ENCODE peak calls at places on chromosomes 5 and 9, in five cellular contexts. R is sigmoid colon, P is uterus, M is HFFc6, Y is upper lobe of right lung. E is an unnamed sample.

GRCh38 chr5:178429541-178430186 is 160.5 kb downstream of the COL23A1 start:
- DNase-seq in R (no peak), P (no peak), M (no peak), Y (no peak), E (peak)

GRCh38 chr9:128249558-128249913 is 26.3 kb downstream of the GOLGA2 start:
- DNase-seq in R (no peak), P (no peak), M (no peak), Y (no peak), E (no peak)

GRCh38 chr9:76181781-76182180 is 212.4 kb downstream of the RFK start:
- DNase-seq in R (no peak), P (no peak), M (no peak), Y (no peak), E (no peak)

GRCh38 chr5:73318308-73318719 is 130.3 kb downstream of the FOXD1 start:
- DNase-seq in R (no peak), P (no peak), M (no peak), Y (no peak), E (no peak)

GRCh38 chr5:140216468-140217074 is 41.6 kb downstream of the CYSTM1 start:
- DNase-seq in R (no peak), P (no peak), M (no peak), Y (no peak), E (no peak)

GRCh38 chr5:82334856-82335255 is 56.7 kb upstream of the RPS23 start:
- DNase-seq in R (no peak), P (no peak), M (peak), Y (no peak), E (no peak)

GRCh38 chr5:79694652-79695051 is 5.0 kb downstream of the CMYA5 start:
- DNase-seq in R (no peak), P (peak), M (no peak), Y (no peak), E (no peak)

GRCh38 chr5:1028481-1029269 is 20.1 kb downstream of the NKD2 start:
- DNase-seq in R (peak), P (no peak), M (no peak), Y (no peak), E (peak)

GRCh38 chr5:98104454-98105188 is 668.8 kb upstream of the RGMB start:
- DNase-seq in R (no peak), P (no peak), M (no peak), Y (no peak), E (no peak)

GRCh38 chr9:5025416-5025815 is 40.3 kb downstream of the JAK2 start:
- DNase-seq in R (no peak), P (no peak), M (no peak), Y (no peak), E (no peak)

GRCh38 chr5:163193886-163194285 is 243.5 kb upstream of the CCNG1 start:
- DNase-seq in R (no peak), P (no peak), M (no peak), Y (no peak), E (no peak)

GRCh38 chr5:56580864-56581263 is 234.5 kb upstream of the MAP3K1 start:
- DNase-seq in R (no peak), P (no peak), M (no peak), Y (no peak), E (no peak)

GRCh38 chr9:104858271-104858670 is 69.7 kb downstream of the ABCA1 start:
- DNase-seq in R (no peak), P (no peak), M (peak), Y (no peak), E (no peak)

GRCh38 chr9:114898741-114899140 is 31.6 kb downstream of the TNFSF8 start:
- DNase-seq in R (no peak), P (no peak), M (no peak), Y (no peak), E (no peak)

GRCh38 chr9:108809269-108809668 is 46.5 kb downstream of the ACTL7B start:
- DNase-seq in R (no peak), P (no peak), M (no peak), Y (no peak), E (no peak)

GRCh38 chr9:99076483-99077171 is 28.3 kb upstream of the TGFBR1 start:
- DNase-seq in R (peak), P (no peak), M (no peak), Y (no peak), E (no peak)

GRCh38 chr5:110809006-110809405 is 70.2 kb downstream of the SLC25A46 start:
- DNase-seq in R (no peak), P (no peak), M (no peak), Y (no peak), E (no peak)

GRCh38 chr9:32502459-32502858 is 23.5 kb downstream of the RIGI start:
- DNase-seq in R (no peak), P (no peak), M (peak), Y (no peak), E (no peak)

GRCh38 chr5:122532035-122532434 is 220.0 kb downstream of the SNCAIP start:
- DNase-seq in R (no peak), P (no peak), M (no peak), Y (no peak), E (no peak)

GRCh38 chr9:136587145-136587943 is 41.5 kb upstream of the NOTCH1 start:
- DNase-seq in R (peak), P (peak), M (no peak), Y (peak), E (peak)

GRCh38 chr5:15501057-15501791 is 1.2 kb downstream of the FBXL7 start:
- DNase-seq in R (peak), P (peak), M (peak), Y (peak), E (no peak)

GRCh38 chr9:82202808-82203207 is 214.2 kb downstream of the SPATA31D1 start:
- DNase-seq in R (no peak), P (no peak), M (peak), Y (no peak), E (no peak)

GRCh38 chr5:137695651-137696428 is 40.0 kb downstream of the KLHL3 start:
- DNase-seq in R (no peak), P (no peak), M (no peak), Y (no peak), E (no peak)

GRCh38 chr5:31733365-31733764 is 94.4 kb downstream of the PDZD2 start:
- DNase-seq in R (no peak), P (no peak), M (no peak), Y (no peak), E (no peak)

GRCh38 chr5:119274024-119274766 is 81.6 kb upstream of the TNFAIP8 start:
- DNase-seq in R (no peak), P (no peak), M (no peak), Y (no peak), E (no peak)

GRCh38 chr9:131660466-131661405 is 79.1 kb downstream of the RAPGEF1 start:
- DNase-seq in R (no peak), P (no peak), M (no peak), Y (no peak), E (no peak)

GRCh38 chr5:139194486-139194885 is 3.7 kb downstream of the SIL1 start:
- DNase-seq in R (no peak), P (no peak), M (no peak), Y (no peak), E (no peak)

GRCh38 chr5:122063836-122064235 is 14.2 kb downstream of the LOX start:
- DNase-seq in R (no peak), P (no peak), M (peak), Y (no peak), E (no peak)

GRCh38 chr5:172453986-172454354 is 355 bp downstream of the SH3PXD2B start:
- DNase-seq in R (peak), P (peak), M (no peak), Y (peak), E (peak)

GRCh38 chr5:163504091-163504931 is 1.1 kb upstream of the MAT2B start:
- DNase-seq in R (peak), P (peak), M (peak), Y (no peak), E (no peak)

GRCh38 chr9:121326130-121326838 is 43.8 kb downstream of the STOM start:
- DNase-seq in R (peak), P (peak), M (peak), Y (no peak), E (no peak)

GRCh38 chr5:113202904-113203716 is 226.5 kb downstream of the DCP2 start:
- DNase-seq in R (peak), P (no peak), M (no peak), Y (no peak), E (no peak)

GRCh38 chr5:6717687-6718086 is 4.5 kb downstream of the TENT4A start:
- DNase-seq in R (no peak), P (no peak), M (no peak), Y (peak), E (no peak)

GRCh38 chr5:154273028-154273617 is 82.6 kb downstream of the GALNT10 start:
- DNase-seq in R (peak), P (peak), M (peak), Y (no peak), E (no peak)

GRCh38 chr5:139389701-139390638 is at the start of gene MZB1:
- DNase-seq in R (no peak), P (no peak), M (no peak), Y (no peak), E (no peak)

GRCh38 chr9:129841071-129841470 is 5.8 kb downstream of the USP20 start:
- DNase-seq in R (no peak), P (no peak), M (no peak), Y (no peak), E (no peak)
- TF ChIP-seq CTCF in R (no peak), P (no peak), M (no peak), Y (no peak), E (no peak)

GRCh38 chr5:168020522-168021294 is 270.7 kb upstream of the WWC1 start:
- DNase-seq in R (no peak), P (no peak), M (peak), Y (no peak), E (no peak)
- TF ChIP-seq CTCF in R (no peak), P (no peak), M (peak), Y (no peak), E (no peak)

GRCh38 chr5:43661102-43661501 is 58.1 kb downstream of the NNT start:
- DNase-seq in R (no peak), P (no peak), M (peak), Y (no peak), E (no peak)
- TF ChIP-seq CTCF in R (no peak), P (no peak), M (peak), Y (peak), E (peak)

DNA sequence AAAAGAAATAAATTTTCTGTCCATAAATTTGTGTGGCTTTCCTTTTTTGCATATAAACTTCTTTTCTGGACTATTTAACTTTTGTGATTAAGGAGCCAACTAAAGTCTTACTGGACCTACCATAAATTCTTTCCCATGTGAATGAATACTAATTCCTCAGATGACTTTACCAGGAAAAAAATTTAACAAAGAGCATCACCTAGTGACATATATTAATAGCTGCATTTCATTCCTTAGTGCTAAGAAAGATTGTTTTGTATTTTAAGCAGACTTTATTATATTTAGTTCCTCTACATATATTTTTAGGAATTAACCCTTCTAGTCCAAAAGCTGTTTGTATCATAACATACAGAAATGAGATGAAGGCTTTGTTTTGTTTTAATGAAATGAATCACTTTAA is 64.4 kb downstream of the C9orf85 start:
- DNase-seq in R (no peak), P (no peak), M (peak), Y (no peak), E (no peak)
- TF ChIP-seq CTCF in R (no peak), P (no peak), M (peak), Y (peak), E (no peak)